ENCODE peak calls at places on chromosome 3, in seven cellular contexts. B is skeletal muscle cell, Y is kidney tubule cell, L is HFFc6, H is activated gamma-delta T cell treated with Interleukin-2 at 50 U/mL for 16 hours, I is AG08395, K is activated T-cell treated with anti-CD3 and anti-CD28 coated beads for 1 hour. R is an unnamed sample.

GRCh38 chr3:52839268-52839575 is 4.4 kb upstream of the MUSTN1 start:
- DNase-seq in K (no peak), B (no peak), Y (no peak), I (no peak), L (no peak), H (no peak), R (no peak)

GRCh38 chr3:129701161-129701560 is 94.7 kb upstream of the PLXND1 start:
- DNase-seq in H (no peak), Y (no peak), I (no peak), L (no peak), K (no peak), B (no peak), R (no peak)

GRCh38 chr3:171809513-171810277 is 588 bp downstream of the PLD1 start:
- DNase-seq in I (peak; percentile 91), Y (peak; percentile 88), H (peak; percentile 48), L (peak; percentile 94), K (peak; percentile 26), B (peak; percentile 93), R (peak; percentile 83)

GRCh38 chr3:66639794-66640356 is 139.1 kb upstream of the LRIG1 start:
- DNase-seq in I (no peak), H (no peak), B (no peak), Y (no peak), K (no peak), L (no peak), R (no peak)

GRCh38 chr3:123449092-123449985 is 449 bp upstream of the ADCY5 start:
- DNase-seq in K (no peak), H (no peak), Y (peak; percentile 14), L (no peak), B (no peak), I (peak; percentile 38), R (peak; percentile 29)

GRCh38 chr3:123080864-123081562 is 14.2 kb downstream of the PDIA5 start:
- DNase-seq in I (no peak), L (no peak), H (no peak), Y (no peak), K (no peak), B (no peak), R (no peak)

GRCh38 chr3:124582621-124583437 is 147.4 kb upstream of the UMPS start:
- DNase-seq in I (no peak), H (no peak), L (no peak), K (no peak), Y (peak; percentile 84), B (no peak), R (no peak)

GRCh38 chr3:12501360-12502020 is 17.2 kb downstream of the TSEN2 start:
- DNase-seq in H (no peak), I (peak; percentile 69), B (peak; percentile 74), Y (no peak), K (no peak), L (no peak), R (no peak)

GRCh38 chr3:168414149-168414548 is 318.4 kb upstream of the GOLIM4 start:
- DNase-seq in I (no peak), Y (no peak), K (no peak), H (no peak), L (no peak), B (no peak), R (no peak)

GRCh38 chr3:62708642-62709041 is 166.6 kb downstream of the CADPS start:
- DNase-seq in B (no peak), L (no peak), Y (no peak), I (no peak), K (no peak), H (no peak), R (no peak)

GRCh38 chr3:150180349-150180748 is 209.7 kb upstream of the PFN2 start:
- DNase-seq in H (no peak), L (peak; percentile 71), Y (no peak), K (no peak), B (peak; percentile 89), I (peak; percentile 44), R (no peak)